ENCODE peak calls at places on chromosomes 5 and 9, in five cellular contexts. One of them, this sample, is unnamed.

GRCh38 chr9:79572891-79573696 is 1.3 kb downstream of the TLE4 start:
- DNase-seq in iris pigment epithelial cell: no peak
- DNase-seq in AG20443: peak; percentile 51
- DNase-seq in nephron progenitor cell: peak; percentile 62
- DNase-seq in GM23338: peak; percentile 47
- DNase-seq in this sample: peak; percentile 41

GRCh38 chr9:128191406-128192046 is at the start of gene CIZ1:
- DNase-seq in nephron progenitor cell: peak; percentile 84
- DNase-seq in AG20443: peak; percentile 96
- DNase-seq in GM23338: peak; percentile 85
- DNase-seq in iris pigment epithelial cell: peak; percentile 81
- DNase-seq in this sample: peak; percentile 81

GRCh38 chr5:92627186-92627585 is 953.8 kb downstream of the NR2F1-AS1 start:
- DNase-seq in AG20443: no peak
- DNase-seq in iris pigment epithelial cell: no peak
- DNase-seq in nephron progenitor cell: no peak
- DNase-seq in GM23338: no peak
- DNase-seq in this sample: no peak

GRCh38 chr9:2132484-2133082 is 117.4 kb downstream of the SMARCA2 start:
- DNase-seq in AG20443: peak; percentile 46
- DNase-seq in GM23338: peak; percentile 76
- DNase-seq in iris pigment epithelial cell: peak; percentile 45
- DNase-seq in nephron progenitor cell: no peak
- DNase-seq in this sample: peak; percentile 48

GRCh38 chr9:110143969-110144545 is 63.9 kb downstream of the C9orf152 start:
- DNase-seq in GM23338: no peak
- DNase-seq in AG20443: no peak
- DNase-seq in iris pigment epithelial cell: no peak
- DNase-seq in nephron progenitor cell: no peak
- DNase-seq in this sample: no peak

GRCh38 chr5:92042237-92042636 is 659.1 kb upstream of the ARRDC3 start:
- DNase-seq in iris pigment epithelial cell: no peak
- DNase-seq in GM23338: no peak
- DNase-seq in AG20443: no peak
- DNase-seq in nephron progenitor cell: no peak
- DNase-seq in this sample: no peak

GRCh38 chr5:178786859-178787499 is 56.5 kb upstream of the ZNF354A start:
- DNase-seq in nephron progenitor cell: no peak
- DNase-seq in GM23338: no peak
- DNase-seq in iris pigment epithelial cell: peak; percentile 82
- DNase-seq in AG20443: peak; percentile 81
- DNase-seq in this sample: peak; percentile 17

GRCh38 chr5:133977858-133978257 is 9.4 kb upstream of the C5orf15 start:
- DNase-seq in iris pigment epithelial cell: peak; percentile 85
- DNase-seq in GM23338: no peak
- DNase-seq in AG20443: peak; percentile 73
- DNase-seq in nephron progenitor cell: no peak
- DNase-seq in this sample: peak; percentile 68

GRCh38 chr5:143010335-143010734 is 240.2 kb downstream of the ARHGAP26 start:
- DNase-seq in GM23338: no peak
- DNase-seq in nephron progenitor cell: no peak
- DNase-seq in AG20443: no peak
- DNase-seq in iris pigment epithelial cell: no peak
- DNase-seq in this sample: no peak

GRCh38 chr5:89769975-89770374 is 639.6 kb downstream of the CETN3 start:
- DNase-seq in AG20443: no peak
- DNase-seq in nephron progenitor cell: no peak
- DNase-seq in GM23338: no peak
- DNase-seq in iris pigment epithelial cell: peak; percentile 69
- DNase-seq in this sample: no peak

GRCh38 chr9:4980046-4980727 is 4.9 kb upstream of the JAK2 start:
- DNase-seq in iris pigment epithelial cell: peak; percentile 40
- DNase-seq in AG20443: no peak
- DNase-seq in nephron progenitor cell: no peak
- DNase-seq in GM23338: no peak
- DNase-seq in this sample: no peak

GRCh38 chr5:17305964-17306725 is 88.7 kb downstream of the BASP1 start:
- DNase-seq in AG20443: peak; percentile 31
- DNase-seq in nephron progenitor cell: no peak
- DNase-seq in GM23338: peak; percentile 11
- DNase-seq in iris pigment epithelial cell: peak; percentile 94
- DNase-seq in this sample: peak; percentile 70

GRCh38 chr5:115415143-115415491 is 118.7 kb upstream of the CCDC112 start:
- DNase-seq in iris pigment epithelial cell: peak; percentile 67
- DNase-seq in nephron progenitor cell: no peak
- DNase-seq in AG20443: peak; percentile 30
- DNase-seq in GM23338: no peak
- DNase-seq in this sample: peak; percentile 46

GRCh38 chr5:40877371-40877988 is 31.8 kb upstream of the C7 start:
- DNase-seq in GM23338: no peak
- DNase-seq in iris pigment epithelial cell: no peak
- DNase-seq in nephron progenitor cell: no peak
- DNase-seq in AG20443: no peak
- DNase-seq in this sample: no peak

GRCh38 chr9:127066775-127067111 is 55.7 kb downstream of the ANGPTL2 start:
- DNase-seq in AG20443: no peak
- DNase-seq in nephron progenitor cell: no peak
- DNase-seq in GM23338: no peak
- DNase-seq in iris pigment epithelial cell: peak; percentile 91
- DNase-seq in this sample: no peak

GRCh38 chr5:88092358-88092757 is 176.3 kb downstream of the TMEM161B start:
- DNase-seq in GM23338: peak; percentile 91
- DNase-seq in nephron progenitor cell: no peak
- DNase-seq in AG20443: no peak
- DNase-seq in iris pigment epithelial cell: no peak
- DNase-seq in this sample: no peak

GRCh38 chr5:32779754-32780415 is 68.8 kb downstream of the NPR3 start:
- DNase-seq in AG20443: no peak
- DNase-seq in GM23338: no peak
- DNase-seq in nephron progenitor cell: no peak
- DNase-seq in iris pigment epithelial cell: no peak
- DNase-seq in this sample: no peak

GRCh38 chr5:114362197-114362976 is 517 bp downstream of the KCNN2 start:
- DNase-seq in GM23338: peak; percentile 68
- DNase-seq in AG20443: peak; percentile 21
- DNase-seq in iris pigment epithelial cell: peak; percentile 39
- DNase-seq in nephron progenitor cell: peak; percentile 64
- DNase-seq in this sample: no peak

GRCh38 chr9:137461663-137462395 is 2.7 kb upstream of the NSMF start:
- DNase-seq in nephron progenitor cell: peak; percentile 83
- DNase-seq in AG20443: no peak
- DNase-seq in GM23338: peak; percentile 92
- DNase-seq in iris pigment epithelial cell: peak; percentile 56
- DNase-seq in this sample: no peak